ENCODE peak calls at places on chromosomes 2 and 18, in seven cellular contexts. One of them, this sample, is unnamed.
A peak's percentile ranks its signal among the peaks of the same experiment; 100 is the strongest.

GRCh38 chr2:102103992-102104871 is 38.3 kb upstream of the IL1R1 start:
- DNase-seq in GM06990: no peak
- DNase-seq in esophagus squamous epithelium: no peak
- DNase-seq in Karpas-422: no peak
- DNase-seq in CD8-positive, alpha-beta memory T cell: peak; percentile 20
- DNase-seq in mesendoderm: no peak
- DNase-seq in colonic mucosa: peak; percentile 66
- DNase-seq in this sample: no peak

GRCh38 chr18:67694787-67695186 is 178.3 kb upstream of the DSEL start:
- DNase-seq in GM06990: no peak
- DNase-seq in esophagus squamous epithelium: no peak
- DNase-seq in Karpas-422: no peak
- DNase-seq in CD8-positive, alpha-beta memory T cell: no peak
- DNase-seq in mesendoderm: no peak
- DNase-seq in colonic mucosa: no peak
- DNase-seq in this sample: no peak

GRCh38 chr2:159375241-159375640 is 88.7 kb upstream of the WDSUB1 start:
- DNase-seq in GM06990: no peak
- DNase-seq in esophagus squamous epithelium: no peak
- DNase-seq in Karpas-422: no peak
- DNase-seq in CD8-positive, alpha-beta memory T cell: no peak
- DNase-seq in mesendoderm: no peak
- DNase-seq in colonic mucosa: no peak
- DNase-seq in this sample: no peak

GRCh38 chr18:22639026-22639463 is 221.3 kb upstream of the CTAGE1 start:
- DNase-seq in GM06990: no peak
- DNase-seq in esophagus squamous epithelium: no peak
- DNase-seq in Karpas-422: no peak
- DNase-seq in CD8-positive, alpha-beta memory T cell: no peak
- DNase-seq in mesendoderm: no peak
- DNase-seq in colonic mucosa: no peak
- DNase-seq in this sample: no peak

GRCh38 chr2:69012310-69013122 is 463 bp upstream of the ANTXR1 start:
- DNase-seq in GM06990: peak; percentile 30
- DNase-seq in esophagus squamous epithelium: no peak
- DNase-seq in Karpas-422: peak; percentile 76
- DNase-seq in CD8-positive, alpha-beta memory T cell: peak; percentile 37
- DNase-seq in mesendoderm: peak; percentile 55
- DNase-seq in colonic mucosa: peak; percentile 72
- DNase-seq in this sample: peak; percentile 75

GRCh38 chr2:126244937-126245336 is 411.0 kb upstream of the GYPC start:
- DNase-seq in GM06990: no peak
- DNase-seq in esophagus squamous epithelium: no peak
- DNase-seq in Karpas-422: peak; percentile 92
- DNase-seq in CD8-positive, alpha-beta memory T cell: no peak
- DNase-seq in mesendoderm: peak; percentile 87
- DNase-seq in colonic mucosa: peak; percentile 40
- DNase-seq in this sample: peak; percentile 77

GRCh38 chr2:133508546-133509165 is 59.6 kb downstream of the NCKAP5 start:
- DNase-seq in GM06990: no peak
- DNase-seq in esophagus squamous epithelium: no peak
- DNase-seq in Karpas-422: no peak
- DNase-seq in CD8-positive, alpha-beta memory T cell: no peak
- DNase-seq in mesendoderm: no peak
- DNase-seq in colonic mucosa: no peak
- DNase-seq in this sample: no peak

GRCh38 chr2:168156661-168157060 is 90.7 kb downstream of the STK39 start:
- DNase-seq in GM06990: no peak
- DNase-seq in esophagus squamous epithelium: no peak
- DNase-seq in Karpas-422: no peak
- DNase-seq in CD8-positive, alpha-beta memory T cell: no peak
- DNase-seq in mesendoderm: peak; percentile 54
- DNase-seq in colonic mucosa: peak; percentile 43
- DNase-seq in this sample: peak; percentile 67

GRCh38 chr2:158818511-158818910 is 23.4 kb downstream of the DAPL1 start:
- DNase-seq in GM06990: no peak
- DNase-seq in esophagus squamous epithelium: no peak
- DNase-seq in Karpas-422: no peak
- DNase-seq in CD8-positive, alpha-beta memory T cell: no peak
- DNase-seq in mesendoderm: no peak
- DNase-seq in colonic mucosa: no peak
- DNase-seq in this sample: peak; percentile 30

GRCh38 chr2:77007668-77008067 is 514.5 kb downstream of the LRRTM4 start:
- DNase-seq in GM06990: no peak
- DNase-seq in esophagus squamous epithelium: no peak
- DNase-seq in Karpas-422: no peak
- DNase-seq in CD8-positive, alpha-beta memory T cell: no peak
- DNase-seq in mesendoderm: no peak
- DNase-seq in colonic mucosa: no peak
- DNase-seq in this sample: no peak

GRCh38 chr2:134155134-134155533 is 98.7 kb upstream of the MGAT5 start:
- DNase-seq in GM06990: no peak
- DNase-seq in esophagus squamous epithelium: no peak
- DNase-seq in Karpas-422: peak; percentile 54
- DNase-seq in CD8-positive, alpha-beta memory T cell: no peak
- DNase-seq in mesendoderm: no peak
- DNase-seq in colonic mucosa: no peak
- DNase-seq in this sample: no peak

GRCh38 chr2:182379235-182379634 is 47.6 kb downstream of the PDE1A start:
- DNase-seq in GM06990: no peak
- DNase-seq in esophagus squamous epithelium: no peak
- DNase-seq in Karpas-422: no peak
- DNase-seq in CD8-positive, alpha-beta memory T cell: no peak
- DNase-seq in mesendoderm: no peak
- DNase-seq in colonic mucosa: no peak
- DNase-seq in this sample: peak; percentile 92

GRCh38 chr2:53347219-53347618 is 420.4 kb upstream of the CHAC2 start:
- DNase-seq in GM06990: no peak
- DNase-seq in esophagus squamous epithelium: no peak
- DNase-seq in Karpas-422: no peak
- DNase-seq in CD8-positive, alpha-beta memory T cell: no peak
- DNase-seq in mesendoderm: no peak
- DNase-seq in colonic mucosa: no peak
- DNase-seq in this sample: no peak

GRCh38 chr2:55056024-55056521 is 5.8 kb upstream of the RTN4 start:
- DNase-seq in GM06990: no peak
- DNase-seq in esophagus squamous epithelium: no peak
- DNase-seq in Karpas-422: no peak
- DNase-seq in CD8-positive, alpha-beta memory T cell: no peak
- DNase-seq in mesendoderm: peak; percentile 75
- DNase-seq in colonic mucosa: no peak
- DNase-seq in this sample: peak; percentile 53

GRCh38 chr2:240991378-240992263 is 6.8 kb upstream of the SNED1 start:
- DNase-seq in GM06990: no peak
- DNase-seq in esophagus squamous epithelium: peak; percentile 48
- DNase-seq in Karpas-422: no peak
- DNase-seq in CD8-positive, alpha-beta memory T cell: no peak
- DNase-seq in mesendoderm: peak; percentile 55
- DNase-seq in colonic mucosa: peak; percentile 63
- DNase-seq in this sample: no peak

GRCh38 chr18:76476665-76477561 is 18.1 kb downstream of the ZNF516 start:
- DNase-seq in GM06990: peak; percentile 49
- DNase-seq in esophagus squamous epithelium: no peak
- DNase-seq in Karpas-422: peak; percentile 56
- DNase-seq in CD8-positive, alpha-beta memory T cell: no peak
- DNase-seq in mesendoderm: no peak
- DNase-seq in colonic mucosa: peak; percentile 50
- DNase-seq in this sample: no peak

GRCh38 chr2:19214682-19215391 is 143.6 kb downstream of the OSR1 start:
- DNase-seq in GM06990: no peak
- DNase-seq in esophagus squamous epithelium: no peak
- DNase-seq in Karpas-422: no peak
- DNase-seq in CD8-positive, alpha-beta memory T cell: no peak
- DNase-seq in mesendoderm: no peak
- DNase-seq in colonic mucosa: no peak
- DNase-seq in this sample: no peak

GRCh38 chr2:60335533-60336237 is 217.8 kb downstream of the BCL11A start:
- DNase-seq in GM06990: no peak
- DNase-seq in esophagus squamous epithelium: no peak
- DNase-seq in Karpas-422: no peak
- DNase-seq in CD8-positive, alpha-beta memory T cell: no peak
- DNase-seq in mesendoderm: no peak
- DNase-seq in colonic mucosa: no peak
- DNase-seq in this sample: no peak

GRCh38 chr2:55581875-55582547 is 35.4 kb downstream of the PPP4R3B start:
- DNase-seq in GM06990: no peak
- DNase-seq in esophagus squamous epithelium: no peak
- DNase-seq in Karpas-422: no peak
- DNase-seq in CD8-positive, alpha-beta memory T cell: no peak
- DNase-seq in mesendoderm: no peak
- DNase-seq in colonic mucosa: no peak
- DNase-seq in this sample: no peak

GRCh38 chr2:11446733-11447248 is 19.2 kb downstream of the E2F6 start:
- DNase-seq in GM06990: peak; percentile 19
- DNase-seq in esophagus squamous epithelium: no peak
- DNase-seq in Karpas-422: peak; percentile 77
- DNase-seq in CD8-positive, alpha-beta memory T cell: peak; percentile 54
- DNase-seq in mesendoderm: peak; percentile 87
- DNase-seq in colonic mucosa: peak; percentile 62
- DNase-seq in this sample: peak; percentile 76

GRCh38 chr2:11444737-11445136 is 21.2 kb downstream of the E2F6 start:
- DNase-seq in GM06990: no peak
- DNase-seq in esophagus squamous epithelium: no peak
- DNase-seq in Karpas-422: no peak
- DNase-seq in CD8-positive, alpha-beta memory T cell: no peak
- DNase-seq in mesendoderm: no peak
- DNase-seq in colonic mucosa: no peak
- DNase-seq in this sample: no peak
- H3K36me3 ChIP-seq in GM06990: peaks cover 4% of the 10 kb centered on the region
- H3K36me3 ChIP-seq in esophagus squamous epithelium: peaks cover 91% of the 10 kb centered on the region
- H3K36me3 ChIP-seq in Karpas-422: peaks cover 59% of the 10 kb centered on the region
- H3K36me3 ChIP-seq in CD8-positive, alpha-beta memory T cell: peaks cover 4% of the 10 kb centered on the region
- H3K36me3 ChIP-seq in mesendoderm: peaks cover 6% of the 10 kb centered on the region
- H3K36me3 ChIP-seq in colonic mucosa: no peaks in the 10 kb centered on the region
- H3K36me3 ChIP-seq in this sample: peaks cover 12% of the 10 kb centered on the region

GRCh38 chr2:38636069-38636468 is 29.8 kb upstream of the GALM start:
- DNase-seq in GM06990: no peak
- DNase-seq in esophagus squamous epithelium: no peak
- DNase-seq in Karpas-422: no peak
- DNase-seq in CD8-positive, alpha-beta memory T cell: no peak
- DNase-seq in mesendoderm: no peak
- DNase-seq in colonic mucosa: no peak
- DNase-seq in this sample: no peak
- H3K4me3 ChIP-seq in GM06990: no peak overlapping the region
- H3K4me3 ChIP-seq in esophagus squamous epithelium: no peak overlapping the region
- H3K4me3 ChIP-seq in Karpas-422: no peak overlapping the region
- H3K4me3 ChIP-seq in CD8-positive, alpha-beta memory T cell: no peak overlapping the region
- H3K4me3 ChIP-seq in mesendoderm: no peak overlapping the region
- H3K4me3 ChIP-seq in colonic mucosa: no peak overlapping the region
- H3K4me3 ChIP-seq in this sample: no peak overlapping the region

GRCh38 chr2:228466851-228467250 is 285.4 kb upstream of the SPHKAP start:
- DNase-seq in GM06990: no peak
- DNase-seq in esophagus squamous epithelium: no peak
- DNase-seq in Karpas-422: no peak
- DNase-seq in CD8-positive, alpha-beta memory T cell: no peak
- DNase-seq in mesendoderm: no peak
- DNase-seq in colonic mucosa: no peak
- DNase-seq in this sample: no peak

GRCh38 chr2:228474466-228474865 is 293.0 kb upstream of the SPHKAP start:
- DNase-seq in GM06990: no peak
- DNase-seq in esophagus squamous epithelium: no peak
- DNase-seq in Karpas-422: no peak
- DNase-seq in CD8-positive, alpha-beta memory T cell: no peak
- DNase-seq in mesendoderm: peak; percentile 54
- DNase-seq in colonic mucosa: no peak
- DNase-seq in this sample: no peak

DNA sequence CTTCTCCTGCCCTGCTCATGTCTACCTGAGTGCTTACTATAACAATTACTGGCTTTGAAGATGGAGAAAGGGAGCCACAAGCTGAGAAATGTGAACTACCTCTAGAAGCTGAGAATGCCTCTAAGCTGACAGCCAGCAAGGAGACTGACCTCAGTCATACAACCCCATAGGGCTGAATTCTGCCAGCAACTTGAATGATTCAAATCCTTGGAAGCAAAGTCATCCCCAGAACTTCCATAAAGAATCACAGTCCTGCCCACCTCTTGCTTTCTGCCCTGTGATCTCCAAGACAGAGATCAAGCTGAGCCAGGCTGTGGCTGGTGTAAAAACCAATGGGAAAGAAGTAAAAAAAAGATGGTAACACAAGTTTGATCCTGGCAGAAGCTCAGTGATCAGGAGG is 288.2 kb upstream of the SPHKAP start:
- DNase-seq in GM06990: no peak
- DNase-seq in esophagus squamous epithelium: no peak
- DNase-seq in Karpas-422: peak; percentile 20
- DNase-seq in CD8-positive, alpha-beta memory T cell: no peak
- DNase-seq in mesendoderm: no peak
- DNase-seq in colonic mucosa: no peak
- DNase-seq in this sample: no peak
- H3K36me3 ChIP-seq in GM06990: no peaks in the 10 kb centered on the region
- H3K36me3 ChIP-seq in esophagus squamous epithelium: no peaks in the 10 kb centered on the region
- H3K36me3 ChIP-seq in Karpas-422: no peaks in the 10 kb centered on the region
- H3K36me3 ChIP-seq in CD8-positive, alpha-beta memory T cell: no peaks in the 10 kb centered on the region
- H3K36me3 ChIP-seq in mesendoderm: no peaks in the 10 kb centered on the region
- H3K36me3 ChIP-seq in colonic mucosa: no peaks in the 10 kb centered on the region
- H3K36me3 ChIP-seq in this sample: no peaks in the 10 kb centered on the region

DNA sequence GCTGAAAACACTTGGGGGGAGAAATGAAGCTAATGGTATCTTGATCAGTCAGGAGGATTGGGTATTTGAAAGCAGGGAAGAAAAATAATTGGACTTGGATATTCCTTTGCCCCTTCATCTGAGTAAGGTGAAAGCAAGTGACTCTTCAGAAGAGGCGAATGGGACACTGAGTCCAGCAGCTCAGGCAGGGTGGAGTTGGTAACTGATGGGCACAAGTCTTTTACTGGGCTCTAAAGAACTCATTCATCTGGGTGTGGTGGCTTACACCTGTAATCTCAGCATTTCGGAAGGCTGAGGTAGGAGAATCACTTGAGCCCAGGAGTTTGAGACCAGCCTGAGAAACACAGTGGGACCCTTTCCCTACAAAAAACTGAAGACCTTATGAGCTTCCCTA is 11.2 kb downstream of the CFLAR start:
- DNase-seq in GM06990: no peak
- DNase-seq in esophagus squamous epithelium: no peak
- DNase-seq in Karpas-422: no peak
- DNase-seq in CD8-positive, alpha-beta memory T cell: no peak
- DNase-seq in mesendoderm: no peak
- DNase-seq in colonic mucosa: peak; percentile 58
- DNase-seq in this sample: no peak
- H3K4me3 ChIP-seq in GM06990: peak overlapping the region; percentile 60
- H3K4me3 ChIP-seq in esophagus squamous epithelium: peak overlapping the region; percentile 77
- H3K4me3 ChIP-seq in Karpas-422: peak overlapping the region; percentile 15
- H3K4me3 ChIP-seq in CD8-positive, alpha-beta memory T cell: peak overlapping the region; percentile 52
- H3K4me3 ChIP-seq in mesendoderm: no peak overlapping the region
- H3K4me3 ChIP-seq in colonic mucosa: no peak overlapping the region
- H3K4me3 ChIP-seq in this sample: no peak overlapping the region